ENCODE peak calls at places on chromosomes 7 and 10, in nine cellular contexts. X is Caki2, U is mesothelial cell of epicardium, O is Right ventricle myocardium superior, V is NCI-H1436, P is brain microvascular endothelial cell, H is progenitor cell of endocrine pancreas, K is NCI-H1417, Y is kidney epithelial cell. W is an unnamed sample.

GRCh38 chr7:129908181-129908580 is 44.6 kb downstream of the UBE2H start:
- DNase-seq in X (no peak), U (no peak), O (no peak), V (no peak), P (no peak), H (no peak), K (no peak), Y (no peak), W (no peak)

GRCh38 chr10:123862421-123863188 is 29.0 kb downstream of the CPXM2 start:
- DNase-seq in X (no peak), U (no peak), O (no peak), V (no peak), P (no peak), H (no peak), K (no peak), Y (no peak), W (no peak)

GRCh38 chr7:153523320-153524015 is 528.7 kb upstream of the DPP6 start:
- DNase-seq in X (no peak), U (no peak), O (peak; percentile 48), V (no peak), P (no peak), H (no peak), K (no peak), Y (no peak), W (peak; percentile 72)

GRCh38 chr7:24456526-24457214 is 116.6 kb upstream of the PALS2 start:
- DNase-seq in X (peak; percentile 68), U (no peak), O (no peak), V (no peak), P (no peak), H (no peak), K (no peak), Y (no peak), W (no peak)

GRCh38 chr10:78450239-78450638 is 416.6 kb downstream of the RPS24 start:
- DNase-seq in X (no peak), U (no peak), O (no peak), V (no peak), P (no peak), H (no peak), K (no peak), Y (no peak), W (no peak)

GRCh38 chr7:107715531-107715930 is 28.4 kb upstream of the CBLL1 start:
- DNase-seq in X (no peak), U (no peak), O (no peak), V (no peak), P (peak; percentile 69), H (no peak), K (no peak), Y (no peak), W (no peak)

GRCh38 chr10:116109481-116109880 is 163.5 kb downstream of the GFRA1 start:
- DNase-seq in X (no peak), U (no peak), O (no peak), V (no peak), P (no peak), H (no peak), K (no peak), Y (no peak), W (no peak)

GRCh38 chr7:1641661-1642260 is 28.3 kb upstream of the ELFN1 start:
- DNase-seq in X (no peak), U (no peak), O (no peak), V (no peak), P (no peak), H (no peak), K (no peak), Y (no peak), W (no peak)

GRCh38 chr10:43827853-43828252 is 179.2 kb upstream of the ZNF32 start:
- DNase-seq in X (no peak), U (no peak), O (no peak), V (no peak), P (no peak), H (no peak), K (no peak), Y (no peak), W (no peak)

GRCh38 chr7:151174246-151175046 is 7.0 kb upstream of the GBX1 start:
- DNase-seq in X (no peak), U (no peak), O (peak; percentile 59), V (no peak), P (peak; percentile 8), H (no peak), K (no peak), Y (no peak), W (no peak)

GRCh38 chr10:120634629-120635028 is 177.6 kb downstream of the PLPP4 start:
- DNase-seq in X (no peak), U (no peak), O (no peak), V (no peak), P (no peak), H (no peak), K (no peak), Y (no peak), W (no peak)

GRCh38 chr7:131336956-131337355 is 9.3 kb downstream of the MKLN1 start:
- DNase-seq in X (no peak), U (no peak), O (no peak), V (no peak), P (no peak), H (no peak), K (no peak), Y (no peak), W (no peak)

GRCh38 chr10:113872139-113873030 is 17.9 kb downstream of the NHLRC2 start:
- DNase-seq in X (peak; percentile 4), U (no peak), O (no peak), V (no peak), P (no peak), H (no peak), K (no peak), Y (no peak), W (no peak)

GRCh38 chr7:118153551-118154177 is 30.3 kb upstream of the LSM8 start:
- DNase-seq in X (peak; percentile 1), U (no peak), O (no peak), V (no peak), P (peak; percentile 50), H (no peak), K (peak; percentile 33), Y (no peak), W (no peak)

GRCh38 chr10:119542990-119543813 is 683 bp upstream of the RGS10 start:
- DNase-seq in X (peak; percentile 74), U (peak; percentile 62), O (peak; percentile 70), V (no peak), P (peak; percentile 34), H (peak; percentile 39), K (peak; percentile 61), Y (no peak), W (no peak)

GRCh38 chr10:80260295-80261243 is 28.9 kb downstream of the MAT1A start:
- DNase-seq in X (peak; percentile 14), U (peak; percentile 55), O (no peak), V (no peak), P (peak; percentile 27), H (peak; percentile 37), K (peak; percentile 47), Y (no peak), W (no peak)

GRCh38 chr7:143316492-143316891 is 581 bp downstream of the CLCN1 start:
- DNase-seq in X (no peak), U (no peak), O (no peak), V (no peak), P (no peak), H (no peak), K (no peak), Y (no peak), W (no peak)

GRCh38 chr7:10476642-10477041 is 497.0 kb upstream of the PHF14 start:
- DNase-seq in X (no peak), U (no peak), O (no peak), V (no peak), P (no peak), H (no peak), K (no peak), Y (no peak), W (no peak)

GRCh38 chr7:34247468-34247867 is 342.1 kb downstream of the BMPER start:
- DNase-seq in X (peak; percentile 4), U (no peak), O (no peak), V (no peak), P (no peak), H (no peak), K (no peak), Y (peak; percentile 21), W (no peak)

GRCh38 chr7:158422551-158423189 is 165.0 kb downstream of the PTPRN2 start:
- DNase-seq in X (no peak), U (no peak), O (no peak), V (no peak), P (no peak), H (no peak), K (no peak), Y (no peak), W (no peak)

GRCh38 chr7:107972075-107972482 is 30.9 kb downstream of the LAMB1 start:
- DNase-seq in X (no peak), U (no peak), O (no peak), V (no peak), P (no peak), H (no peak), K (no peak), Y (no peak), W (no peak)

GRCh38 chr7:13240349-13240748 is 552.9 kb downstream of the ARL4A start:
- DNase-seq in X (peak; percentile 63), U (no peak), O (no peak), V (no peak), P (peak; percentile 69), H (no peak), K (no peak), Y (peak; percentile 76), W (no peak)

GRCh38 chr10:131174211-131174565 is 137.3 kb downstream of the TCERG1L start:
- DNase-seq in X (no peak), U (peak; percentile 22), O (no peak), V (no peak), P (no peak), H (peak; percentile 8), K (no peak), Y (no peak), W (no peak)

GRCh38 chr7:101538596-101539459 is 90.3 kb downstream of the MYL10 start:
- DNase-seq in X (peak; percentile 61), U (peak; percentile 79), O (peak; percentile 74), V (peak; percentile 2), P (peak; percentile 40), H (peak; percentile 67), K (no peak), Y (no peak), W (no peak)

GRCh38 chr10:84065764-84066163 is 73.5 kb upstream of the GHITM start:
- DNase-seq in X (no peak), U (no peak), O (no peak), V (no peak), P (no peak), H (no peak), K (no peak), Y (no peak), W (no peak)

GRCh38 chr7:17234398-17235021 is 63.9 kb upstream of the AHR start:
- DNase-seq in X (peak; percentile 94), U (no peak), O (no peak), V (no peak), P (peak; percentile 93), H (no peak), K (no peak), Y (peak; percentile 90), W (no peak)

GRCh38 chr7:92843034-92843760 is 6.8 kb upstream of the CDK6 start:
- DNase-seq in X (no peak), U (no peak), O (no peak), V (no peak), P (peak; percentile 75), H (no peak), K (no peak), Y (no peak), W (no peak)

GRCh38 chr7:142542938-142543337 is 206.3 kb upstream of the PRSS1 start:
- DNase-seq in X (no peak), U (no peak), O (no peak), V (no peak), P (peak; percentile 68), H (no peak), K (no peak), Y (no peak), W (no peak)

GRCh38 chr10:113000876-113001598 is 51.0 kb downstream of the TCF7L2 start:
- DNase-seq in X (no peak), U (peak; percentile 63), O (peak; percentile 62), V (no peak), P (no peak), H (no peak), K (no peak), Y (no peak), W (peak; percentile 56)

GRCh38 chr10:92240289-92241157 is 50.4 kb downstream of the CPEB3 start:
- DNase-seq in X (no peak), U (no peak), O (peak; percentile 42), V (peak; percentile 61), P (peak; percentile 72), H (peak; percentile 16), K (peak; percentile 71), Y (no peak), W (peak; percentile 35)

GRCh38 chr7:45417735-45418134 is 156.4 kb upstream of the ADCY1 start:
- DNase-seq in X (no peak), U (no peak), O (no peak), V (no peak), P (no peak), H (no peak), K (no peak), Y (no peak), W (no peak)

W was measured in breast epithelium.